ENCODE peak calls at places on chromosome 1, in six cellular contexts. One of them, this sample, is unnamed.
A peak's percentile ranks its signal among the peaks of the same experiment; 100 is the strongest.

GRCh38 chr1:119702384-119702783 is 9.3 kb upstream of the PHGDH start:
- DNase-seq in kidney tubule cell: peak; percentile 57
- DNase-seq in activated CD4-positive, alpha-beta T cell treated with anti-CD3 and anti-CD28 coated beads for 24 hours: no peak
- DNase-seq in MCF 10A: peak; percentile 62
- DNase-seq in KBM-7: peak; percentile 59
- DNase-seq in lower lobe of right lung: no peak
- DNase-seq in this sample: no peak

GRCh38 chr1:237164406-237165352 is 122.7 kb downstream of the RYR2 start:
- DNase-seq in kidney tubule cell: no peak
- DNase-seq in activated CD4-positive, alpha-beta T cell treated with anti-CD3 and anti-CD28 coated beads for 24 hours: no peak
- DNase-seq in lower lobe of right lung: no peak
- DNase-seq in KBM-7: no peak
- DNase-seq in MCF 10A: no peak
- DNase-seq in this sample: no peak

GRCh38 chr1:234743866-234744581 is 134.0 kb upstream of the IRF2BP2 start:
- DNase-seq in activated CD4-positive, alpha-beta T cell treated with anti-CD3 and anti-CD28 coated beads for 24 hours: no peak
- DNase-seq in KBM-7: no peak
- DNase-seq in MCF 10A: no peak
- DNase-seq in kidney tubule cell: peak; percentile 16
- DNase-seq in lower lobe of right lung: no peak
- DNase-seq in this sample: no peak

GRCh38 chr1:213987876-213988638 is at the start of gene PROX1:
- DNase-seq in kidney tubule cell: peak; percentile 79
- DNase-seq in activated CD4-positive, alpha-beta T cell treated with anti-CD3 and anti-CD28 coated beads for 24 hours: peak; percentile 26
- DNase-seq in MCF 10A: peak; percentile 86
- DNase-seq in KBM-7: peak; percentile 80
- DNase-seq in lower lobe of right lung: peak; percentile 66
- DNase-seq in this sample: no peak

GRCh38 chr1:171913385-171913784 is 72.1 kb downstream of the DNM3 start:
- DNase-seq in KBM-7: peak; percentile 14
- DNase-seq in activated CD4-positive, alpha-beta T cell treated with anti-CD3 and anti-CD28 coated beads for 24 hours: no peak
- DNase-seq in kidney tubule cell: peak; percentile 77
- DNase-seq in MCF 10A: peak; percentile 86
- DNase-seq in lower lobe of right lung: no peak
- DNase-seq in this sample: no peak

GRCh38 chr1:247482747-247483146 is 24.8 kb upstream of the OR2B11 start:
- DNase-seq in kidney tubule cell: no peak
- DNase-seq in MCF 10A: peak; percentile 79
- DNase-seq in lower lobe of right lung: no peak
- DNase-seq in activated CD4-positive, alpha-beta T cell treated with anti-CD3 and anti-CD28 coated beads for 24 hours: no peak
- DNase-seq in KBM-7: no peak
- DNase-seq in this sample: no peak

GRCh38 chr1:206001476-206001888 is 1.7 kb downstream of the RAB7B start:
- DNase-seq in activated CD4-positive, alpha-beta T cell treated with anti-CD3 and anti-CD28 coated beads for 24 hours: no peak
- DNase-seq in MCF 10A: peak; percentile 99
- DNase-seq in KBM-7: peak; percentile 71
- DNase-seq in lower lobe of right lung: no peak
- DNase-seq in kidney tubule cell: peak; percentile 88
- DNase-seq in this sample: peak; percentile 57

GRCh38 chr1:93446837-93447451 is 974 bp upstream of the FNBP1L start:
- DNase-seq in kidney tubule cell: peak; percentile 74
- DNase-seq in activated CD4-positive, alpha-beta T cell treated with anti-CD3 and anti-CD28 coated beads for 24 hours: no peak
- DNase-seq in KBM-7: peak; percentile 49
- DNase-seq in lower lobe of right lung: no peak
- DNase-seq in MCF 10A: peak; percentile 67
- DNase-seq in this sample: no peak

GRCh38 chr1:109806733-109807397 is 43.1 kb upstream of the EPS8L3 start:
- DNase-seq in lower lobe of right lung: no peak
- DNase-seq in KBM-7: no peak
- DNase-seq in activated CD4-positive, alpha-beta T cell treated with anti-CD3 and anti-CD28 coated beads for 24 hours: no peak
- DNase-seq in MCF 10A: no peak
- DNase-seq in kidney tubule cell: no peak
- DNase-seq in this sample: no peak

GRCh38 chr1:39981957-39982356 is 27.0 kb downstream of the MFSD2A start:
- DNase-seq in lower lobe of right lung: no peak
- DNase-seq in activated CD4-positive, alpha-beta T cell treated with anti-CD3 and anti-CD28 coated beads for 24 hours: no peak
- DNase-seq in KBM-7: no peak
- DNase-seq in MCF 10A: peak; percentile 69
- DNase-seq in kidney tubule cell: peak; percentile 93
- DNase-seq in this sample: no peak

GRCh38 chr1:170044187-170044586 is 30.3 kb downstream of the KIFAP3 start:
- DNase-seq in activated CD4-positive, alpha-beta T cell treated with anti-CD3 and anti-CD28 coated beads for 24 hours: no peak
- DNase-seq in lower lobe of right lung: no peak
- DNase-seq in kidney tubule cell: no peak
- DNase-seq in MCF 10A: no peak
- DNase-seq in KBM-7: no peak
- DNase-seq in this sample: no peak

GRCh38 chr1:67110352-67110751 is 24.4 kb downstream of the C1orf141 start:
- DNase-seq in MCF 10A: no peak
- DNase-seq in lower lobe of right lung: no peak
- DNase-seq in kidney tubule cell: no peak
- DNase-seq in activated CD4-positive, alpha-beta T cell treated with anti-CD3 and anti-CD28 coated beads for 24 hours: no peak
- DNase-seq in KBM-7: peak; percentile 9
- DNase-seq in this sample: no peak

GRCh38 chr1:233244183-233244582 is 51.3 kb downstream of the PCNX2 start:
- DNase-seq in lower lobe of right lung: no peak
- DNase-seq in KBM-7: no peak
- DNase-seq in activated CD4-positive, alpha-beta T cell treated with anti-CD3 and anti-CD28 coated beads for 24 hours: no peak
- DNase-seq in MCF 10A: peak; percentile 17
- DNase-seq in kidney tubule cell: peak; percentile 30
- DNase-seq in this sample: no peak

GRCh38 chr1:100861379-100861778 is 33.3 kb downstream of the EXTL2 start:
- DNase-seq in lower lobe of right lung: no peak
- DNase-seq in activated CD4-positive, alpha-beta T cell treated with anti-CD3 and anti-CD28 coated beads for 24 hours: no peak
- DNase-seq in kidney tubule cell: no peak
- DNase-seq in MCF 10A: peak; percentile 52
- DNase-seq in KBM-7: no peak
- DNase-seq in this sample: no peak

GRCh38 chr1:20678599-20678998 is 17.4 kb upstream of the DDOST start:
- DNase-seq in MCF 10A: no peak
- DNase-seq in KBM-7: peak; percentile 24
- DNase-seq in kidney tubule cell: no peak
- DNase-seq in activated CD4-positive, alpha-beta T cell treated with anti-CD3 and anti-CD28 coated beads for 24 hours: no peak
- DNase-seq in lower lobe of right lung: no peak
- DNase-seq in this sample: no peak

GRCh38 chr1:166920561-166921475 is 44.8 kb upstream of the TADA1 start:
- DNase-seq in MCF 10A: no peak
- DNase-seq in activated CD4-positive, alpha-beta T cell treated with anti-CD3 and anti-CD28 coated beads for 24 hours: no peak
- DNase-seq in lower lobe of right lung: no peak
- DNase-seq in KBM-7: no peak
- DNase-seq in kidney tubule cell: peak; percentile 45
- DNase-seq in this sample: no peak

GRCh38 chr1:156746716-156747631 is 4.5 kb downstream of the HDGF start:
- DNase-seq in kidney tubule cell: peak; percentile 98
- DNase-seq in activated CD4-positive, alpha-beta T cell treated with anti-CD3 and anti-CD28 coated beads for 24 hours: no peak
- DNase-seq in MCF 10A: peak; percentile 93
- DNase-seq in lower lobe of right lung: peak; percentile 94
- DNase-seq in KBM-7: peak; percentile 68
- DNase-seq in this sample: peak; percentile 40

GRCh38 chr1:29133861-29134694 is 10.4 kb upstream of the TMEM200B start:
- DNase-seq in KBM-7: no peak
- DNase-seq in kidney tubule cell: no peak
- DNase-seq in activated CD4-positive, alpha-beta T cell treated with anti-CD3 and anti-CD28 coated beads for 24 hours: no peak
- DNase-seq in MCF 10A: no peak
- DNase-seq in lower lobe of right lung: no peak
- DNase-seq in this sample: no peak

GRCh38 chr1:32525053-32525452 is 14.2 kb upstream of the ZBTB8A start:
- DNase-seq in MCF 10A: no peak
- DNase-seq in kidney tubule cell: peak; percentile 33
- DNase-seq in activated CD4-positive, alpha-beta T cell treated with anti-CD3 and anti-CD28 coated beads for 24 hours: no peak
- DNase-seq in KBM-7: peak; percentile 14
- DNase-seq in lower lobe of right lung: no peak
- DNase-seq in this sample: peak; percentile 4

GRCh38 chr1:100164226-100164625 is 13.8 kb downstream of the LRRC39 start:
- DNase-seq in KBM-7: no peak
- DNase-seq in kidney tubule cell: no peak
- DNase-seq in MCF 10A: no peak
- DNase-seq in activated CD4-positive, alpha-beta T cell treated with anti-CD3 and anti-CD28 coated beads for 24 hours: no peak
- DNase-seq in lower lobe of right lung: no peak
- DNase-seq in this sample: no peak

GRCh38 chr1:29112705-29113406 is 10.8 kb downstream of the TMEM200B start:
- DNase-seq in kidney tubule cell: no peak
- DNase-seq in KBM-7: no peak
- DNase-seq in activated CD4-positive, alpha-beta T cell treated with anti-CD3 and anti-CD28 coated beads for 24 hours: no peak
- DNase-seq in lower lobe of right lung: no peak
- DNase-seq in MCF 10A: no peak
- DNase-seq in this sample: no peak

GRCh38 chr1:10528066-10529014 is 53.6 kb downstream of the PEX14 start:
- DNase-seq in KBM-7: no peak
- DNase-seq in activated CD4-positive, alpha-beta T cell treated with anti-CD3 and anti-CD28 coated beads for 24 hours: no peak
- DNase-seq in kidney tubule cell: peak; percentile 97
- DNase-seq in MCF 10A: peak; percentile 83
- DNase-seq in lower lobe of right lung: no peak
- DNase-seq in this sample: no peak

GRCh38 chr1:30957560-30958222 is 49.1 kb upstream of the SDC3 start:
- DNase-seq in MCF 10A: no peak
- DNase-seq in kidney tubule cell: no peak
- DNase-seq in KBM-7: no peak
- DNase-seq in activated CD4-positive, alpha-beta T cell treated with anti-CD3 and anti-CD28 coated beads for 24 hours: no peak
- DNase-seq in lower lobe of right lung: no peak
- DNase-seq in this sample: no peak

GRCh38 chr1:207327994-207328393 is 6.5 kb downstream of the CD55 start:
- DNase-seq in lower lobe of right lung: no peak
- DNase-seq in MCF 10A: peak; percentile 58
- DNase-seq in activated CD4-positive, alpha-beta T cell treated with anti-CD3 and anti-CD28 coated beads for 24 hours: no peak
- DNase-seq in KBM-7: no peak
- DNase-seq in kidney tubule cell: peak; percentile 29
- DNase-seq in this sample: peak; percentile 59

GRCh38 chr1:19815801-19816736 is 986 bp upstream of the RNF186 start:
- DNase-seq in KBM-7: no peak
- DNase-seq in activated CD4-positive, alpha-beta T cell treated with anti-CD3 and anti-CD28 coated beads for 24 hours: no peak
- DNase-seq in MCF 10A: peak; percentile 8
- DNase-seq in lower lobe of right lung: peak; percentile 49
- DNase-seq in kidney tubule cell: peak; percentile 34
- DNase-seq in this sample: no peak

GRCh38 chr1:200258447-200259375 is 151.1 kb downstream of the ZNF281 start:
- DNase-seq in KBM-7: peak; percentile 46
- DNase-seq in MCF 10A: peak; percentile 62
- DNase-seq in lower lobe of right lung: no peak
- DNase-seq in activated CD4-positive, alpha-beta T cell treated with anti-CD3 and anti-CD28 coated beads for 24 hours: no peak
- DNase-seq in kidney tubule cell: peak; percentile 37
- DNase-seq in this sample: no peak

GRCh38 chr1:226520640-226521355 is 27.8 kb upstream of the STUM start:
- DNase-seq in activated CD4-positive, alpha-beta T cell treated with anti-CD3 and anti-CD28 coated beads for 24 hours: no peak
- DNase-seq in lower lobe of right lung: no peak
- DNase-seq in KBM-7: no peak
- DNase-seq in kidney tubule cell: no peak
- DNase-seq in MCF 10A: no peak
- DNase-seq in this sample: no peak

GRCh38 chr1:203161703-203162102 is 13.9 kb downstream of the MYBPH start:
- DNase-seq in MCF 10A: no peak
- DNase-seq in kidney tubule cell: no peak
- DNase-seq in KBM-7: no peak
- DNase-seq in activated CD4-positive, alpha-beta T cell treated with anti-CD3 and anti-CD28 coated beads for 24 hours: no peak
- DNase-seq in lower lobe of right lung: peak; percentile 31
- DNase-seq in this sample: no peak

GRCh38 chr1:925532-926421 is 2.1 kb downstream of the SAMD11 start:
- DNase-seq in activated CD4-positive, alpha-beta T cell treated with anti-CD3 and anti-CD28 coated beads for 24 hours: no peak
- DNase-seq in lower lobe of right lung: no peak
- DNase-seq in KBM-7: no peak
- DNase-seq in MCF 10A: no peak
- DNase-seq in kidney tubule cell: no peak
- DNase-seq in this sample: no peak

GRCh38 chr1:108129999-108130398 is 70.1 kb downstream of the SLC25A24 start:
- DNase-seq in KBM-7: no peak
- DNase-seq in activated CD4-positive, alpha-beta T cell treated with anti-CD3 and anti-CD28 coated beads for 24 hours: no peak
- DNase-seq in MCF 10A: no peak
- DNase-seq in lower lobe of right lung: no peak
- DNase-seq in kidney tubule cell: no peak
- DNase-seq in this sample: no peak

GRCh38 chr1:146034976-146035469 is 13.5 kb upstream of the HJV start:
- DNase-seq in activated CD4-positive, alpha-beta T cell treated with anti-CD3 and anti-CD28 coated beads for 24 hours: no peak
- DNase-seq in lower lobe of right lung: no peak
- DNase-seq in MCF 10A: peak; percentile 62
- DNase-seq in KBM-7: no peak
- DNase-seq in kidney tubule cell: no peak
- DNase-seq in this sample: no peak

This sample was measured in GDM1.